ENCODE peak calls at places on chromosomes 1 and 21, in four cellular contexts. U is WTC11, K is GM12878, Z is K562. D is an unnamed sample.

GRCh38 chr1:115924730-115925129 is 51.6 kb upstream of the SLC22A15 start:
- DNase-seq in U (peak), K (no peak), Z (no peak), D (no peak)

GRCh38 chr21:46347791-46348381 is 23.9 kb downstream of the PCNT start:
- DNase-seq in U (peak), K (no peak), Z (no peak), D (no peak)

GRCh38 chr1:64363116-64363515 is 106.8 kb upstream of the CACHD1 start:
- DNase-seq in U (no peak), K (no peak), Z (no peak), D (no peak)

GRCh38 chr1:22592051-22592450 is 28.8 kb downstream of the EPHA8 start:
- DNase-seq in U (no peak), K (no peak), Z (no peak), D (no peak)

GRCh38 chr1:6601865-6602668 is 602 bp downstream of the KLHL21 start:
- DNase-seq in U (peak), K (no peak), Z (peak), D (no peak)

GRCh38 chr1:7418442-7419080 is 352.5 kb upstream of the VAMP3 start:
- DNase-seq in U (peak), K (no peak), Z (no peak), D (no peak)

GRCh38 chr1:5493708-5494390 is 498.4 kb downstream of the NPHP4 start:
- DNase-seq in U (no peak), K (no peak), Z (no peak), D (no peak)

GRCh38 chr1:12772520-12772919 is 1.0 kb upstream of the PRAMEF12 start:
- DNase-seq in U (no peak), K (no peak), Z (no peak), D (no peak)

GRCh38 chr1:82161651-82162238 is 361.0 kb downstream of the ADGRL2 start:
- DNase-seq in U (no peak), K (no peak), Z (no peak), D (no peak)

GRCh38 chr1:174217787-174218574 is 58.7 kb downstream of the RABGAP1L start:
- DNase-seq in U (no peak), K (no peak), Z (no peak), D (peak)

GRCh38 chr1:66532798-66533783 is 862 bp upstream of the SGIP1 start:
- DNase-seq in U (peak), K (no peak), Z (no peak), D (no peak)

GRCh38 chr1:111841189-111841588 is 85.5 kb downstream of the DDX20 start:
- DNase-seq in U (no peak), K (no peak), Z (no peak), D (no peak)

GRCh38 chr1:111841746-111842145 is 86.0 kb downstream of the DDX20 start:
- DNase-seq in U (no peak), K (no peak), Z (no peak), D (no peak)

GRCh38 chr1:111846842-111847241 is 91.1 kb downstream of the DDX20 start:
- DNase-seq in U (no peak), K (no peak), Z (no peak), D (no peak)

GRCh38 chr1:111842411-111842810 is 86.7 kb downstream of the DDX20 start:
- DNase-seq in U (no peak), K (no peak), Z (no peak), D (no peak)

GRCh38 chr1:111843177-111843576 is 87.5 kb downstream of the DDX20 start:
- DNase-seq in U (no peak), K (no peak), Z (no peak), D (no peak)
- TF ChIP-seq TCF7 in U (no peak), K (no peak), Z (no peak), D (no peak)

DNA sequence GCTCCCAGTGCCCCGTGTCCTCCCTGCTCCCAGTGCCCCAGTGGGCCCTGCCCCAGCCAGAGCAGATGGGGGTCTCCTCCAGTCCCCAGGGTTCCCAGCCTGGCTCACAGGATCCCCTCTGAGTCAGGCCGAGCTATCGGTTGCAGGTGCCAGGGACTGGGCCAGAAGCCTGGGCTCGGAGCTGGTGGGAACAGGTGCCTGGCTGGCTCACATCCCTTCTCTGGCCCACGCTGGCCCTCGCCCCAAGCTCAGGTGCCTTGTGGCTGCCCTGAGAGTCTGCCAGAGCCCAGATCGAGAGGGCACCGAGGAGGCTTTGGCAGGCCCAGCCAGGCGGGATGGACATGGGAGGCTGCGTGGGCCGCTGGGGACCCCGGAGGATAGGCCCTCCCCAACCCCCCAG is 18.9 kb downstream of the PLCH2 start:
- DNase-seq in U (no peak), K (no peak), Z (no peak), D (no peak)
- TF ChIP-seq TCF7 in U (no peak), K (no peak), Z (no peak), D (no peak)

DNA sequence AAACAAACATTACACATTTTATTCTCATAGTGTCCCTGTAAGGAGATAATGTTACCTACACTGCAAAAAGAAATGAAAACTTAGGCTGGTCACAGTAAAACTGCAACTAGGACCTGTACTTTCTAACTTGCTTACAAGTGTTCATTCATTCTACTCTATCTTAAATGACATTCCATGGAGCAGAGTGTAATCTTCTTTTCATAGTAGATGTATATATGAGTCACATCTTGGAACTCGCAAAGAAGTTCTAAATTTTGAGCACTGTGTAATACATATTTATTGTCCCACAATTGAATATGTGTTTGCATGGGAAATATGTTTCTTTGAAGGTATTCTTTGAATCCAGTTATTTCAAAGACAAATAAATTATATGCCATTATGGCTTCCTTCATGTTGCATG is 1258.5 kb upstream of the ADGRL2 start:
- DNase-seq in U (no peak), K (no peak), Z (no peak), D (no peak)
- TF ChIP-seq TCF7 in U (no peak), K (no peak), Z (no peak), D (no peak)

GRCh38 chr1:87226341-87226760 is 102.3 kb upstream of the LMO4 start:
- DNase-seq in U (peak), K (no peak), Z (no peak), D (peak)
- TF ChIP-seq TCF7 in U (no peak), K (no peak), Z (no peak), D (no peak)

DNA sequence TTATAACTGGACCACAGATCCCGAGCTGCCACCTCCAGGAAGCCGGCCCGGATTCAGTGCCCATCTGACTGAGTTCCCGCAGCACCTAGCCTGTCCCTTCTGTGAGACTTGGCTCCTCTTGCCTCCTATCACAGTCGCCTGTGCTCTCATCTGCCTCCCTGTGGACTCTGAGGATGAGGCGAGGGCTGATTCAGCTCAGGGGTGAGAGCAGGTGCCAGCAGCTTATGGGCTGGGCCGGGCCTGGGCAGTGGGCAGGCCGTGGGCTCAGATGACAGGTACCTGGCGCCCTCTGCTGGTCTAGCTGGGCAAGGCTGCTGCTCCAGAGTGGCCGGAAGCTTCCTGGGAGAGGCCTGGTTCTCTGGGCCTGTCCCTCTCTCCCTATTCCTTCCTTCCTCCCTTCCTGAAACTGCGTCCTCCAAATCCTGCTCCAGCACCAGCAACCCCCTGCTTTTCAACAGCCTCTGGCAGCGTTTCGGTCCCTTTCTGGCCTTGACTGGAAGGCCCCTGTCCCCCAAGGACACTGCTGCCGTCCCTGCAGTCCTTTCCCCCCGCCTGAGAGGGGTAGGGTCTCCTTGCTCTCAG is 17.3 kb upstream of the PCSK9 start:
- DNase-seq in U (peak), K (peak), Z (peak), D (peak)
- TF ChIP-seq TCF7 in U (no peak), K (no peak), Z (no peak), D (no peak)

DNA sequence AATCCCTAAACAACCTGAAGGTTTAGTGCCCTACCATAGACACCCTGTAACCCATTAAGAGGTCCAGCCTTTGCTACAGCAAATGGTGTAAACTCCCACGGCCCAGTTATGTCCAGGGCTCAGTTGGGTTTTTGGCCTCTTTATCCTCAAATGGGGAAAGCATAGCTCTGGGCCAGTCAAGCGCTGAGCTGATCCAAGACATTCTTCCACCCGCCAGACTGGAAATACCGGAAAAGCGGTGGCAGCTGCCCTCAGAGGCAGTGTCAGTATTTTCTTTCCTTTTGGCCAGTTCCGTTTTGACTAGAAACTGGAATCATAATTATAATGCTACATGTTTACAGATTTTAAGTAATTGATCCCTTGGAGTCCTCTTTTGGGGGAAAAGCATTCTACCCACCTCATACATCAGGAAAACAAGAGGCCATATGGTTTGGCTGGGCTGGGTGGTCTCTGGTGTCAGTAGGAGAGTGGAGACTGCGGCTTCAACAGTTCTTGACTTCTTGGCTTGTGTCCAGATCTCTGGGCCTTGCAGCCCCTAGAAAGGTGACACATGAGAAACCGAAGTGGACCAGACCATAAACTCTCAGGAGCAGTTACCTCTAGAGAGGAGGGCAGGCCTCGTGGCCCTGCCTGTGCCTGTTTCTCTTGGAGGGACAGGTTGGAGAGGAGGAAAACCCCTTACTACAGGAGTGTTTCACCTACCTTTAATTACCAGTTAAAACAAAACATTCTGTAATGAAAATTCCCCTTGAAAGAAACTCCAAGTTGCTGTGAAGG is 30.2 kb upstream of the CLDN14 start:
- DNase-seq in U (no peak), K (no peak), Z (no peak), D (no peak)
- TF ChIP-seq TCF7 in U (no peak), K (no peak), Z (no peak), D (no peak)

DNA sequence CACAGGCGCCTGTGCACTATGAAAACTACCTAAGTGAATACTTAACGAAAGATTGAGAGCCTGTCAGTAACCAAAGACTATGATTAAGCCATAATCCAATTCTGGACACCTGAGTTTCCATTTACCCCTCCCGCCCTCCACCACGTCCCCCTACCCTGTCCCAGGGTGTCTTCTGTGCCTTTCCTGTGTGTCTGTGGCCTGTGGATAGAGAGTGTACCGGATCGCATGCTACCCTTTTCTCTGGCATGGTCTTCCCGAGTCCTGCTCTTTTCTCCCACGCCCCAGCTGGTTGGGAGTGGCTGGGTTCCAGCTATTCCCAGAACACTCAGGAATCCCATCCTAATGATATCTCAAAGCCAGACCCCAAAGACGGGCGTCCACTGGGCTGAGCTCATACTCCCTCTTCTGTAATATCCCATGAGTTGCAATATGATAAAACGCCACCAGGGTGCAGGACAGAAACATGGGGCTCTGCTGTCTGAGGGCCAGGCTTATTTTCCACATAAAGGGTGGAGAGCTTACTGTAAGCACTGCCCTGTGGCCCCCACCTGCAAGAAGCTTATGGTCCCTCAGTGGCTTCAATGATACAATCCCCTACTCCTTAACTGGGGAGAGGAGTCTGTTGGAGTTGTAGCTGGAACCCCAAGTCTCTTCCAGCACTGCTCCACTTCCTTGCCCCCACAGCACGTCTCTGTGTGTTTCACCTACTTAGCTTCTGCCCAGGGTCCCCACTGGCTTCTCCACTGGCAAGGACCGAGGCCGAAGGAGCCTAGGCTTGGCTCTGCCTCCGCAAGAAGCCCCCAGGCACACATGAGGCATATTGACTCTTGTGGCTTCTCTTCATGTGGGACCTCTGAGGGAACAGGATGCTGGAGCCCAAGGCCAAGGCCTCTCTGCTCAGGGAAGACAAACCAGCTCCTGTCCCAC is 17.6 kb upstream of the ALX3 start:
- DNase-seq in U (peak), K (no peak), Z (peak), D (peak)
- TF ChIP-seq TCF7 in U (no peak), K (no peak), Z (no peak), D (no peak)

GRCh38 chr1:243944429-243945160 is 94.6 kb upstream of the AKT3 start:
- DNase-seq in U (peak), K (no peak), Z (no peak), D (peak)
- TF ChIP-seq TCF7 in U (no peak), K (no peak), Z (no peak), D (no peak)

DNA sequence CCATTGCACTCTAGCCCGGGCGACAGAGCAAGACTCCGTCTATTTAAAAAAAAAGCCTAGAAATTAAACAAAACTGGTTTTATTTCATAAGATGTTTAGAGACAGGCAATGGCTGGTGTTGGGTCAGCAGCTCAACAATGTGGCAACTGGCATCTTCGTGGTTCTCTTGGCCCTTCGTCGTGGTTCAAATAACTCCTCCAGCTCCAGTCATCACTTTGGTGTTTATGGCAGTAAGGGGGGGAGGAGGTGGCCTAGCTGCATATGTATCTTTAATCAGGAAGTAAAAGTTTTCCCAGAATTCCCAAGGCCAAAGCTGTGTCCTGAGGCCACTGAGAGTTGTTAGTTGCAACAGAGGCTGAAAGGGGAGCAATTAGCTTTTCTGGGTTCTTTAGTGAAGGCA is 13.0 kb upstream of the LTN1 start:
- DNase-seq in U (no peak), K (no peak), Z (no peak), D (no peak)
- TF ChIP-seq TCF7 in U (no peak), K (no peak), Z (no peak), D (no peak)

D was measured in HepG2.